ENCODE peak calls at places on chromosomes 16 and 17, in seven cellular contexts. C is heart right ventricle, M is lower lobe of right lung, Y is cardiac fibroblast, L is adrenal gland, U is lung, P is cardiac muscle cell. H is an unnamed sample.

GRCh38 chr17:77535435-77535834 is 394.7 kb downstream of the SEC14L1 start:
- DNase-seq in M (no peak), L (no peak), P (peak), C (no peak), Y (no peak), U (no peak), H (no peak)

GRCh38 chr16:30619643-30620042 is 9.5 kb upstream of the ZNF689 start:
- DNase-seq in L (no peak), C (no peak), U (no peak), Y (no peak), P (no peak), M (no peak), H (no peak)

GRCh38 chr16:1150511-1150982 is 2.4 kb upstream of the CACNA1H start:
- DNase-seq in U (no peak), M (no peak), Y (peak), P (no peak), L (peak), C (no peak), H (no peak)

GRCh38 chr16:79751785-79752184 is 151.2 kb upstream of the MAF start:
- DNase-seq in P (peak), U (peak), C (peak), Y (peak), M (no peak), L (no peak), H (no peak)

GRCh38 chr17:20234266-20234665 is 225.1 kb downstream of the SPECC1 start:
- DNase-seq in Y (no peak), L (no peak), M (no peak), P (no peak), U (no peak), C (no peak), H (no peak)

GRCh38 chr16:23694707-23695373 is 16.2 kb downstream of the PLK1 start:
- DNase-seq in Y (peak), M (no peak), L (peak), U (no peak), P (peak), C (no peak), H (no peak)

GRCh38 chr17:17952691-17953090 is 19.5 kb downstream of the TOM1L2 start:
- DNase-seq in M (no peak), C (no peak), Y (no peak), P (no peak), L (no peak), U (no peak), H (no peak)

GRCh38 chr17:17883801-17884200 is 47.0 kb upstream of the SREBF1 start:
- DNase-seq in C (no peak), L (no peak), M (no peak), U (no peak), Y (no peak), P (no peak), H (no peak)

GRCh38 chr17:41434313-41434895 is 6.4 kb downstream of the KRT38 start:
- DNase-seq in M (no peak), U (no peak), Y (no peak), C (no peak), L (no peak), P (no peak), H (no peak)

GRCh38 chr17:31596382-31597323 is 205.2 kb downstream of the RAB11FIP4 start:
- DNase-seq in M (peak), U (peak), P (peak), L (peak), Y (peak), C (peak), H (peak)

GRCh38 chr16:1300664-1301476 is 8.6 kb upstream of the UBE2I start:
- DNase-seq in P (peak), C (peak), L (peak), M (peak), U (peak), Y (peak), H (peak)

GRCh38 chr17:66636111-66636510 is 198.8 kb upstream of the CACNG5 start:
- DNase-seq in Y (peak), M (no peak), L (no peak), C (no peak), U (no peak), P (peak), H (no peak)

GRCh38 chr17:40038882-40039513 is 15.2 kb downstream of the MED24 start:
- DNase-seq in C (peak), U (peak), Y (peak), P (peak), M (no peak), L (peak), H (no peak)

GRCh38 chr16:31527617-31528287 is at the start of gene AHSP:
- DNase-seq in C (no peak), Y (no peak), U (no peak), L (no peak), M (no peak), P (no peak), H (no peak)

GRCh38 chr16:55041540-55042234 is 111.0 kb downstream of the IRX5 start:
- DNase-seq in C (no peak), P (no peak), L (no peak), Y (no peak), M (no peak), U (no peak), H (no peak)

GRCh38 chr16:27097671-27098275 is 31.0 kb downstream of the C16orf82 start:
- DNase-seq in U (no peak), M (no peak), P (peak), L (peak), C (peak), Y (peak), H (no peak)

GRCh38 chr17:13182450-13182849 is 164.6 kb upstream of the ELAC2 start:
- DNase-seq in M (no peak), P (no peak), C (no peak), L (no peak), U (no peak), Y (no peak), H (no peak)

GRCh38 chr16:53566568-53566967 is 63.6 kb upstream of the AKTIP start:
- DNase-seq in M (no peak), L (no peak), C (no peak), Y (no peak), P (no peak), U (no peak), H (no peak)

GRCh38 chr16:15948532-15949209 is 745 bp upstream of the ABCC1 start:
- DNase-seq in C (no peak), P (no peak), U (no peak), Y (no peak), L (no peak), M (no peak), H (no peak)

GRCh38 chr16:2910441-2910840 is 1.3 kb upstream of the FLYWCH1 start:
- DNase-seq in L (no peak), Y (peak), M (no peak), C (no peak), P (no peak), U (no peak), H (no peak)

GRCh38 chr17:78014651-78015050 is 56.1 kb downstream of the TNRC6C start:
- DNase-seq in P (no peak), C (no peak), U (no peak), M (no peak), L (no peak), Y (no peak), H (no peak)

GRCh38 chr17:42180922-42181850 is at the start of gene KCNH4:
- DNase-seq in P (peak), U (peak), M (peak), C (peak), L (peak), Y (peak), H (peak)

GRCh38 chr17:37088913-37089312 is 140.2 kb downstream of the AATF start:
- DNase-seq in C (no peak), U (no peak), L (no peak), M (no peak), P (no peak), Y (no peak), H (no peak)

GRCh38 chr17:418421-418751 is 65.8 kb upstream of the RPH3AL start:
- DNase-seq in P (no peak), L (no peak), U (no peak), Y (no peak), C (no peak), M (no peak), H (no peak)

GRCh38 chr16:76531236-76531635 is 254.0 kb downstream of the CNTNAP4 start:
- DNase-seq in U (no peak), P (no peak), L (no peak), Y (no peak), C (no peak), M (no peak), H (no peak)

GRCh38 chr16:1980026-1980769 is 1.1 kb downstream of the NOXO1 start:
- DNase-seq in M (no peak), C (no peak), L (no peak), P (no peak), Y (no peak), U (no peak), H (no peak)

GRCh38 chr16:28585674-28586073 is 11.2 kb downstream of the SULT1A2 start:
- DNase-seq in M (peak), P (no peak), U (no peak), C (no peak), Y (no peak), L (no peak), H (no peak)

GRCh38 chr17:79737046-79737921 is 6.5 kb downstream of the ENPP7 start:
- DNase-seq in C (no peak), P (no peak), M (no peak), L (no peak), U (no peak), Y (no peak), H (no peak)

GRCh38 chr16:80375973-80376372 is 164.8 kb upstream of the DYNLRB2 start:
- DNase-seq in C (no peak), P (no peak), Y (no peak), U (no peak), L (no peak), M (no peak), H (no peak)

GRCh38 chr17:70563301-70563820 is 394.0 kb downstream of the KCNJ2 start:
- DNase-seq in P (no peak), Y (peak), C (peak), M (no peak), L (no peak), U (no peak), H (no peak)

GRCh38 chr17:39486242-39486641 is 25.0 kb downstream of the CDK12 start:
- DNase-seq in C (no peak), L (no peak), P (peak), M (no peak), Y (peak), U (no peak), H (no peak)

GRCh38 chr17:78619334-78619733 is 42.1 kb upstream of the DNAH17 start:
- DNase-seq in P (no peak), U (no peak), L (no peak), M (no peak), C (no peak), Y (no peak), H (no peak)

GRCh38 chr17:20189322-20189721 is 180.2 kb downstream of the SPECC1 start:
- DNase-seq in P (peak), M (no peak), Y (peak), L (peak), U (no peak), C (no peak), H (no peak)

GRCh38 chr16:19655242-19655777 is 62.7 kb downstream of the KNOP1 start:
- DNase-seq in C (no peak), U (no peak), Y (no peak), P (no peak), M (no peak), L (no peak), H (no peak)

GRCh38 chr17:16352303-16352837 is 899 bp downstream of the CENPV start:
- DNase-seq in U (no peak), L (peak), P (peak), C (no peak), Y (peak), M (no peak), H (no peak)

GRCh38 chr17:19321481-19322128 is 40.9 kb downstream of the B9D1 start:
- DNase-seq in L (no peak), M (no peak), P (no peak), U (no peak), C (no peak), Y (no peak), H (no peak)

GRCh38 chr16:12907670-12908233 is 6.4 kb downstream of the SHISA9 start:
- DNase-seq in P (no peak), L (no peak), C (no peak), M (no peak), Y (no peak), U (no peak), H (no peak)
- TF ChIP-seq CTCF in P (no peak), L (no peak), C (no peak), M (no peak), Y (no peak), U (no peak), H (no peak)

GRCh38 chr17:35117984-35118383 is 1.7 kb downstream of the RAD51D start:
- DNase-seq in Y (peak), U (no peak), C (no peak), M (no peak), P (peak), L (no peak), H (no peak)
- TF ChIP-seq CTCF in Y (peak), U (no peak), C (no peak), M (no peak), P (peak), L (no peak), H (peak)

GRCh38 chr16:81585785-81586184 is 141.2 kb downstream of the CMIP start:
- DNase-seq in C (no peak), Y (peak), M (no peak), P (no peak), U (no peak), L (no peak), H (no peak)
- TF ChIP-seq CTCF in C (no peak), Y (peak), M (peak), P (peak), U (no peak), L (peak), H (no peak)

DNA sequence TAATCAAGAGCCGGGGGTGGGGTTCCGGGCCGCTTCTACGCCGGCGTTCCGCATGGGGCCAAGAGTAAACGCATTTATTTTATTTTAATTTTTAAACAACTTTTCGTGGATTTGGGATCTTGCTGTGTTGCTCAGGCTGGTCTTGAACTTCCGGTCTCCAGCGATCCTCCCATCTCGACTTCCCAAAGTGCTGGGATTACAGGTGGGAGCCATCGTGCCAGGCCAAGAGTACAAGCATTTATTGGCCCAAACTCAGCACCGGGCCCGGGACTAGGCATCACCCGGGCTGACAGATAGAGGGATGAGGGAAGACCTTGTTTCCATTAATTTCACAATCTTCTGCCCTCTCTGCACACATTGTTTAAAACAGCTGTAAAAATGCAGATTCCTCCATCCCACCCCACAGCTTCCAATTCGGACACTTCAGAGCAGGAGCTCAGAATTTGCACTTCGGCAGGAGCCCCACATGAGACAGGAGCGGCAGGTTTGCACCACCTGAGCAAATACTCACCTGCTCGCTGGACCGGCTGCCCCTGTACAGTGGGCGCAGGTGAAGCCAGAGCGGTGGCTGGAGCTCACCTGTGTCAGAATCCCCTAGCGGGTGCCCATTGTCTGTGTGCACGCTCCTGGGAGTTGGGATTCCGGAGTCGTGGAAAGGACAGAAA is 663 bp upstream of the GINS2 start:
- DNase-seq in L (no peak), P (no peak), U (no peak), Y (no peak), C (no peak), M (no peak), H (no peak)
- TF ChIP-seq CTCF in L (no peak), P (no peak), U (no peak), Y (no peak), C (no peak), M (no peak), H (no peak)

DNA sequence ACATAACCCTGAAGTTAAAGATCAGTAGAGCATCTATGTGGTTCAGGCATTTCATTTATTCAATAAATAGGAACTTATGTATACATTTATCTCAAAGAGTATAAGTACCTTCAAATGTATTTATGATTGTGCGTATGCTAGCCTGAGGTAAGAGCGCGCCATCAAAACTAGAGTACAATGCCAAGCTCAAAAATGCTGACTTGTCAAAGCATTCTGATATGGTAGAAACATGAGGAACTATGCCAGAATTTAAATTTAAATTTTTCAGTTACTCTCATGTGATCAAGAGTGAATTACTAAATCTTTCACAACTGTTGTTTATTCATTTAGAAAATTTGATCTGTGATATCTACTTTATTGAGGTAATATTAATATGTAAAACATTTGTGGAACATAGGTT is 225.5 kb upstream of the CDH8 start:
- DNase-seq in C (no peak), P (no peak), Y (no peak), M (no peak), L (no peak), U (no peak), H (no peak)
- TF ChIP-seq CTCF in C (no peak), P (no peak), Y (no peak), M (no peak), L (no peak), U (no peak), H (no peak)

GRCh38 chr16:88560722-88561484 is 9.3 kb upstream of the ZC3H18 start:
- DNase-seq in L (no peak), C (no peak), U (no peak), P (peak), Y (peak), M (no peak), H (no peak)
- TF ChIP-seq CTCF in L (no peak), C (no peak), U (no peak), P (no peak), Y (no peak), M (no peak), H (no peak)

GRCh38 chr16:14286381-14287230 is 215.5 kb downstream of the MRTFB start:
- DNase-seq in P (no peak), L (no peak), M (no peak), Y (no peak), C (no peak), U (no peak), H (no peak)
- TF ChIP-seq CTCF in P (no peak), L (no peak), M (peak), Y (no peak), C (no peak), U (no peak), H (no peak)

GRCh38 chr16:49333268-49333597 is 40.4 kb upstream of the C16orf78 start:
- DNase-seq in Y (no peak), L (no peak), C (no peak), M (no peak), P (no peak), U (peak), H (no peak)

GRCh38 chr16:49327466-49327865 is 45.8 kb upstream of the CBLN1 start:
- DNase-seq in C (no peak), L (no peak), U (peak), Y (no peak), P (no peak), M (no peak), H (no peak)

GRCh38 chr16:49332589-49333267 is 40.9 kb upstream of the C16orf78 start:
- DNase-seq in L (no peak), P (no peak), Y (no peak), M (no peak), U (peak), C (no peak), H (no peak)

GRCh38 chr16:49335828-49336227 is 37.8 kb upstream of the C16orf78 start:
- DNase-seq in P (no peak), U (no peak), M (no peak), C (no peak), Y (no peak), L (no peak), H (no peak)

DNA sequence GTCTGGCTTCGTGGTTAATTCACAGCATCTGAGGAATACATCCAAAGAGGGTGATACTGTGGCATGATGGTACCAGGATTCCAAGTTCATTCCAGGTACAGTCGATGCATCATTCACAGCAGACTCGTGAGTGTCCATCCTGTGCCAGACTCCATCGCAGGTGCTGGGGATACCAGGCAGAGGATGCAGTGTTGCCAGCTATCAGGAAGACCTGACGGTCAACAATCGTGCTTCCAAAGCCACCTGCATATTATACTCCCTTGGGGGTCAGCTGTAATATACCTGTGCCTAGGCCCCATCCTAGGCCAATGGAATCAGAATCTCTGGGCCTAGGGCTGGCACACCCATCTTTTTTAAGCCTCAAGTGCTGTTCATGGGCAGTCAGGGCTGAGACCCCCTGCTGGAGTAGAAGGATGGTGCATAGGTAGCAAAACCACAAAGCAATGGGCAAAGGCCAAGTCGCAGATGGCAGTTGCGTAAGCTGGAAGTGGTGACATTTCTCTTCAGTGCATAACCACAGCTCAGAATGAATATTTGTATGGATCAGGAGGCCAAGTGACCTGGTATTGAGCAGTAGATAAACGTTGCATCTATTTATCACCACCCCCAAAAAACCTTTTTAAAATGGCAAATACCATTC is 42.9 kb upstream of the C16orf78 start:
- DNase-seq in L (no peak), U (peak), P (no peak), Y (no peak), M (no peak), C (no peak), H (no peak)
- TF ChIP-seq CTCF in L (no peak), U (no peak), P (no peak), Y (no peak), M (no peak), C (no peak), H (no peak)

GRCh38 chr17:75594499-75595283 is 7.1 kb downstream of the MYO15B start:
- DNase-seq in P (no peak), Y (no peak), C (no peak), L (no peak), M (no peak), U (no peak), H (no peak)
- TF ChIP-seq CTCF in P (no peak), Y (no peak), C (no peak), L (no peak), M (no peak), U (no peak), H (no peak)